ENCODE peak calls at places on chromosome 13, in four cellular contexts. I is HepG2, T is HCT116, P is K562. R is an unnamed sample.

GRCh38 chr13:31595568-31595967 is 143.8 kb upstream of the RXFP2 start:
- DNase-seq in I (no peak), P (no peak), T (no peak), R (no peak)

GRCh38 chr13:97568850-97569249 is 134.9 kb downstream of the RAP2A start:
- DNase-seq in P (no peak), T (no peak), I (no peak), R (no peak)

GRCh38 chr13:59483441-59484116 is 680.1 kb downstream of the DIAPH3 start:
- DNase-seq in T (no peak), I (no peak), P (no peak), R (peak)

GRCh38 chr13:72662548-72662947 is 64.9 kb downstream of the MZT1 start:
- DNase-seq in T (no peak), P (no peak), I (no peak), R (no peak)

GRCh38 chr13:25902946-25903345 is 148.9 kb downstream of the SHISA2 start:
- DNase-seq in P (no peak), I (no peak), T (no peak), R (no peak)

GRCh38 chr13:23655321-23655720 is 85.1 kb downstream of the TNFRSF19 start:
- DNase-seq in I (no peak), T (no peak), P (no peak), R (no peak)

GRCh38 chr13:36915106-36915505 is 4.9 kb downstream of the SMAD9 start:
- DNase-seq in I (no peak), P (no peak), T (no peak), R (peak)

GRCh38 chr13:49777746-49778614 is 14.5 kb downstream of the KPNA3 start:
- DNase-seq in I (no peak), P (no peak), T (no peak), R (no peak)

GRCh38 chr13:101552797-101553196 is 100.3 kb downstream of the ITGBL1 start:
- DNase-seq in P (no peak), I (no peak), T (no peak), R (no peak)

GRCh38 chr13:43326100-43326499 is 302.7 kb downstream of the DNAJC15 start:
- DNase-seq in T (no peak), P (no peak), I (no peak), R (no peak)

GRCh38 chr13:69524459-69525155 is 583.0 kb upstream of the ATXN8OS start:
- DNase-seq in I (no peak), P (no peak), T (no peak), R (no peak)

GRCh38 chr13:99600318-99600717 is 99.0 kb downstream of the TM9SF2 start:
- DNase-seq in P (no peak), I (peak), T (no peak), R (peak)

GRCh38 chr13:37201081-37201480 is 95.6 kb upstream of the CSNK1A1L start:
- DNase-seq in T (no peak), P (no peak), I (no peak), R (no peak)

GRCh38 chr13:99057310-99057975 is 79.6 kb upstream of the DOCK9 start:
- DNase-seq in I (no peak), P (no peak), T (no peak), R (no peak)

GRCh38 chr13:59823495-59823894 is 340.2 kb downstream of the DIAPH3 start:
- DNase-seq in I (no peak), T (no peak), P (no peak), R (no peak)

GRCh38 chr13:44805623-44806022 is 183.6 kb downstream of the NUFIP1 start:
- DNase-seq in T (no peak), I (no peak), P (no peak), R (no peak)

GRCh38 chr13:60759499-60759898 is 362.5 kb downstream of the TDRD3 start:
- DNase-seq in I (peak), T (no peak), P (no peak), R (peak)

GRCh38 chr13:111625526-111626315 is 305.3 kb downstream of the TEX29 start:
- DNase-seq in P (no peak), T (no peak), I (no peak), R (no peak)

GRCh38 chr13:90443268-90443667 is 904.2 kb upstream of the MIR17HG start:
- DNase-seq in I (no peak), T (no peak), P (no peak), R (no peak)

GRCh38 chr13:63167699-63168337 is 1752.2 kb upstream of the PCDH20 start:
- DNase-seq in P (no peak), I (no peak), T (no peak), R (no peak)

GRCh38 chr13:101307181-101307701 is 109.1 kb downstream of the NALCN start:
- DNase-seq in P (no peak), I (no peak), T (no peak), R (no peak)

GRCh38 chr13:27053902-27054595 is 117.6 kb downstream of the USP12 start:
- DNase-seq in T (peak), P (no peak), I (no peak), R (no peak)

GRCh38 chr13:99075268-99076191 is 97.7 kb upstream of the DOCK9 start:
- DNase-seq in P (no peak), T (no peak), I (no peak), R (no peak)

GRCh38 chr13:76711515-76712182 is 174.6 kb downstream of the KCTD12 start:
- DNase-seq in T (no peak), P (no peak), I (no peak), R (no peak)

GRCh38 chr13:76667551-76667950 is 218.7 kb downstream of the KCTD12 start:
- DNase-seq in T (no peak), I (no peak), P (no peak), R (peak)

GRCh38 chr13:111512707-111513106 is 192.3 kb downstream of the TEX29 start:
- DNase-seq in T (no peak), I (no peak), P (no peak), R (no peak)

GRCh38 chr13:77919351-77920294 is 992 bp upstream of the EDNRB start:
- DNase-seq in I (no peak), P (no peak), T (no peak), R (peak)

GRCh38 chr13:95535243-95535642 is 17.3 kb upstream of the CLDN10 start:
- DNase-seq in I (peak), T (peak), P (no peak), R (no peak)

GRCh38 chr13:99386495-99386894 is 79.3 kb upstream of the GPR183 start:
- DNase-seq in T (no peak), I (no peak), P (no peak), R (no peak)

GRCh38 chr13:20168396-20168795 is 7.5 kb upstream of the GJA3 start:
- DNase-seq in T (no peak), P (no peak), I (no peak), R (no peak)

GRCh38 chr13:61187471-61187870 is 228.2 kb downstream of the PCDH20 start:
- DNase-seq in P (no peak), I (no peak), T (no peak), R (no peak)

GRCh38 chr13:41426047-41426446 is 31.3 kb upstream of the RGCC start:
- DNase-seq in T (no peak), P (no peak), I (no peak), R (no peak)

GRCh38 chr13:44368062-44368591 is 5.5 kb upstream of the SERP2 start:
- DNase-seq in P (peak), I (no peak), T (no peak), R (peak)

GRCh38 chr13:63636231-63636993 is 2220.8 kb upstream of the PCDH20 start:
- DNase-seq in T (peak), I (no peak), P (no peak), R (no peak)

DNA sequence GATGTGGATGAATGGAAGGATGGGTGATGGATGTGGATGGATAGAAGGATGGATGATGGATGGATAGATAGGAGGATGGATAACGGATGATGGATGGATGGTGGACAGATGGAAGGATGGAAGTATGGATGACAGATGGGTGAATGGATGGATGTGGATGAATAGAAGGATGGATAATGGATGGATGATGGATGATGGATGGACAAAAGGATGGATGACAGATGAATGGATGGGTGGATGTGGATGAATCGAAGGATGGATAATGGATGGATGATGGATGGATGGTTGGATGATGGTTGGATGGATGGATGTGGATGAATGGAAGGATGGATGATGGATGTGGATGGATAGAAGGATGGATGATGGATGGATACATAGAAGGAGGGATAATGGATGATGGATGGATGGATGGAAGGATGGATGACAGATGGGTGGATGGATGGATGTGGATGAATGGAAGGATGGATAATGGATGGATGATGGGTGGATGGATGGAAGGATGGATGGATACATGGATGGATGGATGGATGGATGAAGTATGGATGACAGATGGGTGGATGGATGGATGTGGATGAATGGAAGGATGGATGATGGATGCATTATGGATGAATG is 39.3 kb downstream of the TMEM255B start:
- DNase-seq in I (no peak), T (no peak), P (no peak), R (no peak)
- TF ChIP-seq ELF1 in I (no peak), T (no peak), P (no peak), R (no peak)

DNA sequence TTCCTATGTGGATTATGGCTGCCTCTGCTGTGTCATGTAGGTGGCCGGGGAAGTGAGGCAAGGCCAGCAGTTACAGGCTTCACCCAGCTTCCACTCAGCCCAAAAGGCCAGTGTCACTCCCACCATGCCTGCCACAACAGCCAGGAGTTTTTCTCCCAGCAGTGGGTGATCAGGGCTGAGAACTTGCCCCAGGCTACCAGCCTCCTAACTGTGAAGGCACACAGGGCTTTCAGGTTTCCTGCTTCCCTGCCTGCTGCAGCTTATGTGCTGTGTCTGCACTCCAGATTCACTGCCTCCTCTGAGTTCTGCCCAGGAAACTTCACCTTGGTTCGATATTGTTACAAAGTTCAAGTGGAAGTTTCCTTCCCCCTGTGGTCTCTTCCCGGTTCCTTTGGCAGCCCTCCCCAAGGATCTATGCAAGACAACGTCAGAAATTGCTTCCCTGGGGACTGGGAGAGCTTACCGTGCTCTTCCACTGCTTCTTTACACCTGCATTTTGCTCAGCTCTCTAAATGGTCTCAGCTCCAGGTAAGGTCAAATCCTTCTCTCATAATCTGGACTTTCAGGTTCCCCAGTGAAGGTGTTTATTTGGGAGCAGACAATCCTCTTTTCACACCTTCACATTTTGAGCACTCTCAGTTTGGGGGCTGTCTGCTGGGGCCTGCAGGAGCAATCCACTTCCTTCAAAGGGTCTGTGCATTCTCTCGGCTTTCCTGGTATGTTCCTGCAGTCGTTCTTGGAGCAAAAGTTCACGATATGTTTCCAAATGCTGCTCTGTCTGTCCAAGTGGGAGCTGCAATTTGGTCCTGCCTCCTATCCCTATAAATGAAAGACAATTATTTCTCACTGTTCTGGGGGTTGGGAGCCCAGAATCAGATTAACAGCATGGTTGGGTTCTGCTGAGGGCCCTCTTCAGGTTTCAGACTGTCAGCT is 1730.1 kb upstream of the PRR20A start:
- DNase-seq in I (no peak), P (no peak), T (no peak), R (no peak)
- TF ChIP-seq ELF1 in I (no peak), P (no peak), T (no peak), R (no peak)

GRCh38 chr13:33144358-33144784 is 128.1 kb downstream of the KL start:
- DNase-seq in T (no peak), P (no peak), I (no peak), R (no peak)

GRCh38 chr13:33139186-33139585 is 123.0 kb downstream of the KL start:
- DNase-seq in I (no peak), P (no peak), T (no peak), R (no peak)

GRCh38 chr13:33138441-33138840 is 122.2 kb downstream of the KL start:
- DNase-seq in P (no peak), I (no peak), T (no peak), R (no peak)

GRCh38 chr13:33137726-33138125 is 121.5 kb downstream of the KL start:
- DNase-seq in I (no peak), P (no peak), T (no peak), R (no peak)

GRCh38 chr13:33140161-33140560 is 123.9 kb downstream of the KL start:
- DNase-seq in P (no peak), I (no peak), T (no peak), R (peak)
- TF ChIP-seq ELF1 in P (no peak), I (no peak), T (no peak), R (no peak)

GRCh38 chr13:80082396-80083096 is 258.4 kb downstream of the SPRY2 start:
- DNase-seq in P (no peak), T (no peak), I (no peak), R (no peak)
- TF ChIP-seq ELF1 in P (no peak), T (no peak), I (no peak), R (no peak)

DNA sequence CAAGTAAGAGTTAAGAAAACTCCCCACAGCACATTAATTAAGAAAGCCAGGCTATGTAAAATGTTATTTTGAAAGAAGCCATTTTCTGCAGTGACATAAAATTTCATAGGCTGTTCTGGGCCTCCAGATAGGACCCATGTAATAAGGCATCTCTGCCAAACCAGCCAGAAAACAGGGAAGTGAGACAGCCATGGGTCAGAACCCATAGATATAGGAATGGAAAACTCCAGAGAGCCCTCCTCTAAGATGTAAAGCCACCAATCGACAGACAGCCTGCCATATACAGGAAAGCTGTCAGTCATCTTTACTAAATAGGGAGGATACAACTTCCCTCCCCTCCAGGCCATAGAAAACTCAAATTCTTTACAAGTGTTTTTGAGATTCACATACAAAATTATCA is 493.3 kb downstream of the COG6 start:
- DNase-seq in I (no peak), P (no peak), T (no peak), R (no peak)
- TF ChIP-seq ELF1 in I (no peak), P (no peak), T (no peak), R (no peak)

DNA sequence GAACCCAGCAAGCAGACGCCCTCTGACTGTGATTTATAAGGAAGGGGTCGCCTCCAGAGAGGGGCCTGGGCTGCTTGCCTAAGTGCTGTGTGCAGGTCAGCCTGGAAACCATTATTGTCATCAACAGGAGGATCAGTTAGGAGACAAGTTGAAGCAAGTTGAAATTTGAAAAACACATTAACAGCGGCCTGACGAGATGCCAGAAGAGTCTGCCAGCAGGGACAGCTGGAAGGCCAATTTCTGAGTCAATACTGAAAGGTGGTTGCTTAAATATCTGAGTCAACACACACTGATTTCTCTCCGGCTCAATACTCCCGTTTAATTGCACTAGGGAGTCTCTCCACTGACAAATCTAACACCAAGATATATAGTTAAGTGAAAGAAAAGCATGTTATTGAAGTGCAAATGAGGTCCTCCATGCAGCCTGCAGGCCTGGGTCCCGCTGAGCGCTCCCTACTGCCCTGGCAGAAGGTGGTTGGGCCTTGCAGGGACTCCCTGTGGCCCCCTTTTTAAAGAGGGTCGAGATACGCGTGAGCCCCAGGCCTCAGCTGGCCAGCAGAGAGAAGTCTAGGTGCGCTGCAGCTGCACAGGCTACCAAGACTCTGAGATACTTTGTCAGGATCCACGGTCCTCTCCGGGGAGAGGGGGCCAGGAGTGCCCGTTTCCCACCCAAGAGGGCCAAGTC is 91.1 kb downstream of the RNASEH2B start:
- DNase-seq in P (no peak), I (no peak), T (no peak), R (no peak)
- TF ChIP-seq ELF1 in P (no peak), I (no peak), T (no peak), R (no peak)

R was measured in SK-N-SH.